ENCODE peak calls at places on chromosomes 3 and 15, in eight cellular contexts. One of them, this sample, is unnamed.

GRCh38 chr3:50873376-50874157 is 198.8 kb downstream of the DOCK3 start:
- DNase-seq in neuronal stem cell: no peak
- DNase-seq in ACHN: no peak
- DNase-seq in activated T-cell treated with anti-CD3 and anti-CD28 coated beads for 1 hour: no peak
- DNase-seq in COLO829: no peak
- DNase-seq in B cell: no peak
- DNase-seq in stimulated activated naive CD4-positive, alpha-beta T cell: no peak
- DNase-seq in EL: no peak
- DNase-seq in this sample: no peak

GRCh38 chr3:98763814-98764691 is 913 bp downstream of the ST3GAL6 start:
- DNase-seq in neuronal stem cell: no peak
- DNase-seq in ACHN: no peak
- DNase-seq in activated T-cell treated with anti-CD3 and anti-CD28 coated beads for 1 hour: no peak
- DNase-seq in COLO829: no peak
- DNase-seq in B cell: no peak
- DNase-seq in stimulated activated naive CD4-positive, alpha-beta T cell: no peak
- DNase-seq in EL: no peak
- DNase-seq in this sample: no peak

GRCh38 chr15:74274485-74275038 is 38.4 kb downstream of the CCDC33 start:
- DNase-seq in neuronal stem cell: no peak
- DNase-seq in ACHN: no peak
- DNase-seq in activated T-cell treated with anti-CD3 and anti-CD28 coated beads for 1 hour: no peak
- DNase-seq in COLO829: no peak
- DNase-seq in B cell: no peak
- DNase-seq in stimulated activated naive CD4-positive, alpha-beta T cell: no peak
- DNase-seq in EL: no peak
- DNase-seq in this sample: no peak

GRCh38 chr3:123632161-123632655 is 47.4 kb upstream of the HACD2 start:
- DNase-seq in neuronal stem cell: no peak
- DNase-seq in ACHN: no peak
- DNase-seq in activated T-cell treated with anti-CD3 and anti-CD28 coated beads for 1 hour: no peak
- DNase-seq in COLO829: no peak
- DNase-seq in B cell: no peak
- DNase-seq in stimulated activated naive CD4-positive, alpha-beta T cell: no peak
- DNase-seq in EL: peak
- DNase-seq in this sample: no peak

GRCh38 chr3:52703356-52703755 is 2.2 kb downstream of the GLT8D1 start:
- DNase-seq in neuronal stem cell: no peak
- DNase-seq in ACHN: no peak
- DNase-seq in activated T-cell treated with anti-CD3 and anti-CD28 coated beads for 1 hour: no peak
- DNase-seq in COLO829: no peak
- DNase-seq in B cell: no peak
- DNase-seq in stimulated activated naive CD4-positive, alpha-beta T cell: no peak
- DNase-seq in EL: no peak
- DNase-seq in this sample: no peak

GRCh38 chr3:114446605-114447004 is 152.8 kb downstream of the TIGIT start:
- DNase-seq in neuronal stem cell: no peak
- DNase-seq in ACHN: no peak
- DNase-seq in activated T-cell treated with anti-CD3 and anti-CD28 coated beads for 1 hour: no peak
- DNase-seq in COLO829: no peak
- DNase-seq in B cell: no peak
- DNase-seq in stimulated activated naive CD4-positive, alpha-beta T cell: no peak
- DNase-seq in EL: no peak
- DNase-seq in this sample: no peak

GRCh38 chr15:99729920-99730319 is 3.3 kb downstream of the LYSMD4 start:
- DNase-seq in neuronal stem cell: no peak
- DNase-seq in ACHN: peak
- DNase-seq in activated T-cell treated with anti-CD3 and anti-CD28 coated beads for 1 hour: no peak
- DNase-seq in COLO829: peak
- DNase-seq in B cell: no peak
- DNase-seq in stimulated activated naive CD4-positive, alpha-beta T cell: peak
- DNase-seq in EL: peak
- DNase-seq in this sample: peak

GRCh38 chr15:25890532-25890931 is 27.4 kb upstream of the ATP10A start:
- DNase-seq in neuronal stem cell: no peak
- DNase-seq in ACHN: no peak
- DNase-seq in activated T-cell treated with anti-CD3 and anti-CD28 coated beads for 1 hour: no peak
- DNase-seq in COLO829: no peak
- DNase-seq in B cell: no peak
- DNase-seq in stimulated activated naive CD4-positive, alpha-beta T cell: no peak
- DNase-seq in EL: no peak
- DNase-seq in this sample: no peak

GRCh38 chr15:60799885-60800728 is 321.2 kb upstream of the ICE2 start:
- DNase-seq in neuronal stem cell: no peak
- DNase-seq in ACHN: no peak
- DNase-seq in activated T-cell treated with anti-CD3 and anti-CD28 coated beads for 1 hour: no peak
- DNase-seq in COLO829: no peak
- DNase-seq in B cell: no peak
- DNase-seq in stimulated activated naive CD4-positive, alpha-beta T cell: no peak
- DNase-seq in EL: no peak
- DNase-seq in this sample: peak

GRCh38 chr15:81274932-81275341 is 49.0 kb downstream of the STARD5 start:
- DNase-seq in neuronal stem cell: peak
- DNase-seq in ACHN: peak
- DNase-seq in activated T-cell treated with anti-CD3 and anti-CD28 coated beads for 1 hour: peak
- DNase-seq in COLO829: peak
- DNase-seq in B cell: peak
- DNase-seq in stimulated activated naive CD4-positive, alpha-beta T cell: peak
- DNase-seq in EL: peak
- DNase-seq in this sample: peak

GRCh38 chr3:132867956-132868355 is 145.7 kb upstream of the NPHP3 start:
- DNase-seq in neuronal stem cell: no peak
- DNase-seq in ACHN: no peak
- DNase-seq in activated T-cell treated with anti-CD3 and anti-CD28 coated beads for 1 hour: no peak
- DNase-seq in COLO829: no peak
- DNase-seq in B cell: no peak
- DNase-seq in stimulated activated naive CD4-positive, alpha-beta T cell: no peak
- DNase-seq in EL: peak
- DNase-seq in this sample: no peak

GRCh38 chr15:73994419-73994883 is at the start of gene PML:
- DNase-seq in neuronal stem cell: peak
- DNase-seq in ACHN: peak
- DNase-seq in activated T-cell treated with anti-CD3 and anti-CD28 coated beads for 1 hour: peak
- DNase-seq in COLO829: peak
- DNase-seq in B cell: peak
- DNase-seq in stimulated activated naive CD4-positive, alpha-beta T cell: peak
- DNase-seq in EL: peak
- DNase-seq in this sample: peak

GRCh38 chr15:28273468-28273867 is 48.5 kb downstream of the HERC2 start:
- DNase-seq in neuronal stem cell: peak
- DNase-seq in ACHN: no peak
- DNase-seq in activated T-cell treated with anti-CD3 and anti-CD28 coated beads for 1 hour: no peak
- DNase-seq in COLO829: no peak
- DNase-seq in B cell: no peak
- DNase-seq in stimulated activated naive CD4-positive, alpha-beta T cell: no peak
- DNase-seq in EL: no peak
- DNase-seq in this sample: peak

GRCh38 chr3:185693985-185694675 is 108.0 kb downstream of the SENP2 start:
- DNase-seq in neuronal stem cell: no peak
- DNase-seq in ACHN: no peak
- DNase-seq in activated T-cell treated with anti-CD3 and anti-CD28 coated beads for 1 hour: no peak
- DNase-seq in COLO829: peak
- DNase-seq in B cell: no peak
- DNase-seq in stimulated activated naive CD4-positive, alpha-beta T cell: no peak
- DNase-seq in EL: peak
- DNase-seq in this sample: no peak

GRCh38 chr3:64248247-64248646 is 23.0 kb upstream of the PRICKLE2 start:
- DNase-seq in neuronal stem cell: no peak
- DNase-seq in ACHN: peak
- DNase-seq in activated T-cell treated with anti-CD3 and anti-CD28 coated beads for 1 hour: no peak
- DNase-seq in COLO829: no peak
- DNase-seq in B cell: no peak
- DNase-seq in stimulated activated naive CD4-positive, alpha-beta T cell: no peak
- DNase-seq in EL: no peak
- DNase-seq in this sample: peak

GRCh38 chr3:195839260-195840010 is 27.7 kb upstream of the MUC4 start:
- DNase-seq in neuronal stem cell: no peak
- DNase-seq in ACHN: no peak
- DNase-seq in activated T-cell treated with anti-CD3 and anti-CD28 coated beads for 1 hour: no peak
- DNase-seq in COLO829: no peak
- DNase-seq in B cell: no peak
- DNase-seq in stimulated activated naive CD4-positive, alpha-beta T cell: no peak
- DNase-seq in EL: no peak
- DNase-seq in this sample: no peak

GRCh38 chr3:11820540-11821041 is 26.1 kb downstream of the TAMM41 start:
- DNase-seq in neuronal stem cell: no peak
- DNase-seq in ACHN: peak
- DNase-seq in activated T-cell treated with anti-CD3 and anti-CD28 coated beads for 1 hour: no peak
- DNase-seq in COLO829: no peak
- DNase-seq in B cell: no peak
- DNase-seq in stimulated activated naive CD4-positive, alpha-beta T cell: no peak
- DNase-seq in EL: peak
- DNase-seq in this sample: peak

GRCh38 chr15:36080759-36081158 is 498.7 kb upstream of the CDIN1 start:
- DNase-seq in neuronal stem cell: no peak
- DNase-seq in ACHN: no peak
- DNase-seq in activated T-cell treated with anti-CD3 and anti-CD28 coated beads for 1 hour: no peak
- DNase-seq in COLO829: no peak
- DNase-seq in B cell: no peak
- DNase-seq in stimulated activated naive CD4-positive, alpha-beta T cell: no peak
- DNase-seq in EL: no peak
- DNase-seq in this sample: peak

GRCh38 chr3:139686624-139687023 is 8.9 kb upstream of the NMNAT3 start:
- DNase-seq in neuronal stem cell: no peak
- DNase-seq in ACHN: no peak
- DNase-seq in activated T-cell treated with anti-CD3 and anti-CD28 coated beads for 1 hour: no peak
- DNase-seq in COLO829: no peak
- DNase-seq in B cell: no peak
- DNase-seq in stimulated activated naive CD4-positive, alpha-beta T cell: no peak
- DNase-seq in EL: no peak
- DNase-seq in this sample: no peak

This sample was measured in kidney tubule cell.